ENCODE peak calls at places on chromosomes 16 and 17, in nine cellular contexts. One of them, this sample, is unnamed.

GRCh38 chr17:39972271-39972670 is 8.3 kb upstream of the PSMD3 start:
- DNase-seq in stomach: no peak
- DNase-seq in A549: no peak
- DNase-seq in Peyer's patch: no peak
- DNase-seq in IMR-90: peak
- DNase-seq in tibial nerve: no peak
- DNase-seq in heart left ventricle: no peak
- DNase-seq in transverse colon: no peak
- DNase-seq in K562: no peak
- DNase-seq in this sample: no peak

GRCh38 chr17:62216847-62217246 is 151.8 kb upstream of the MED13 start:
- DNase-seq in stomach: no peak
- DNase-seq in A549: no peak
- DNase-seq in Peyer's patch: no peak
- DNase-seq in IMR-90: no peak
- DNase-seq in tibial nerve: no peak
- DNase-seq in heart left ventricle: no peak
- DNase-seq in transverse colon: no peak
- DNase-seq in K562: no peak
- DNase-seq in this sample: no peak

GRCh38 chr17:32350662-32351418 is 883 bp downstream of the ZNF207 start:
- DNase-seq in stomach: peak
- DNase-seq in A549: peak
- DNase-seq in Peyer's patch: peak
- DNase-seq in IMR-90: peak
- DNase-seq in tibial nerve: peak
- DNase-seq in heart left ventricle: peak
- DNase-seq in transverse colon: peak
- DNase-seq in K562: no peak
- DNase-seq in this sample: no peak

GRCh38 chr16:56277040-56277439 is 85.8 kb downstream of the GNAO1 start:
- DNase-seq in stomach: no peak
- DNase-seq in A549: peak
- DNase-seq in Peyer's patch: no peak
- DNase-seq in IMR-90: no peak
- DNase-seq in tibial nerve: no peak
- DNase-seq in heart left ventricle: no peak
- DNase-seq in transverse colon: no peak
- DNase-seq in K562: no peak
- DNase-seq in this sample: peak

GRCh38 chr17:77106874-77107358 is 33.9 kb upstream of the SEC14L1 start:
- DNase-seq in stomach: no peak
- DNase-seq in A549: no peak
- DNase-seq in Peyer's patch: no peak
- DNase-seq in IMR-90: no peak
- DNase-seq in tibial nerve: no peak
- DNase-seq in heart left ventricle: no peak
- DNase-seq in transverse colon: no peak
- DNase-seq in K562: no peak
- DNase-seq in this sample: no peak

GRCh38 chr17:40564195-40564882 is 933 bp downstream of the CCR7 start:
- DNase-seq in stomach: peak
- DNase-seq in A549: no peak
- DNase-seq in Peyer's patch: peak
- DNase-seq in IMR-90: no peak
- DNase-seq in tibial nerve: no peak
- DNase-seq in heart left ventricle: no peak
- DNase-seq in transverse colon: no peak
- DNase-seq in K562: no peak
- DNase-seq in this sample: no peak

GRCh38 chr16:64416232-64417010 is 705.4 kb downstream of the CDH11 start:
- DNase-seq in stomach: no peak
- DNase-seq in A549: no peak
- DNase-seq in Peyer's patch: no peak
- DNase-seq in IMR-90: peak
- DNase-seq in tibial nerve: no peak
- DNase-seq in heart left ventricle: no peak
- DNase-seq in transverse colon: no peak
- DNase-seq in K562: no peak
- DNase-seq in this sample: no peak

GRCh38 chr17:59105852-59106462 is 723 bp downstream of the TRIM37 start:
- DNase-seq in stomach: peak
- DNase-seq in A549: peak
- DNase-seq in Peyer's patch: peak
- DNase-seq in IMR-90: peak
- DNase-seq in tibial nerve: peak
- DNase-seq in heart left ventricle: peak
- DNase-seq in transverse colon: peak
- DNase-seq in K562: no peak
- DNase-seq in this sample: peak

GRCh38 chr17:40547079-40547784 is 18.0 kb downstream of the CCR7 start:
- DNase-seq in stomach: peak
- DNase-seq in A549: no peak
- DNase-seq in Peyer's patch: peak
- DNase-seq in IMR-90: no peak
- DNase-seq in tibial nerve: no peak
- DNase-seq in heart left ventricle: no peak
- DNase-seq in transverse colon: peak
- DNase-seq in K562: no peak
- DNase-seq in this sample: peak

GRCh38 chr17:233473-233941 is 52.1 kb upstream of the DOC2B start:
- DNase-seq in stomach: peak
- DNase-seq in A549: no peak
- DNase-seq in Peyer's patch: peak
- DNase-seq in IMR-90: no peak
- DNase-seq in tibial nerve: no peak
- DNase-seq in heart left ventricle: peak
- DNase-seq in transverse colon: peak
- DNase-seq in K562: peak
- DNase-seq in this sample: no peak

GRCh38 chr17:38606646-38607611 is 1.2 kb upstream of the SRCIN1 start:
- DNase-seq in stomach: peak
- DNase-seq in A549: no peak
- DNase-seq in Peyer's patch: no peak
- DNase-seq in IMR-90: no peak
- DNase-seq in tibial nerve: no peak
- DNase-seq in heart left ventricle: peak
- DNase-seq in transverse colon: no peak
- DNase-seq in K562: no peak
- DNase-seq in this sample: no peak

GRCh38 chr17:50033316-50033715 is 22.6 kb upstream of the ITGA3 start:
- DNase-seq in stomach: peak
- DNase-seq in A549: no peak
- DNase-seq in Peyer's patch: peak
- DNase-seq in IMR-90: peak
- DNase-seq in tibial nerve: no peak
- DNase-seq in heart left ventricle: no peak
- DNase-seq in transverse colon: no peak
- DNase-seq in K562: no peak
- DNase-seq in this sample: peak

GRCh38 chr17:47649972-47650524 is 329 bp downstream of the KPNB1 start:
- DNase-seq in stomach: peak
- DNase-seq in A549: no peak
- DNase-seq in Peyer's patch: peak
- DNase-seq in IMR-90: no peak
- DNase-seq in tibial nerve: peak
- DNase-seq in heart left ventricle: no peak
- DNase-seq in transverse colon: no peak
- DNase-seq in K562: no peak
- DNase-seq in this sample: no peak

GRCh38 chr16:27289669-27290068 is 21.1 kb upstream of the NSMCE1 start:
- DNase-seq in stomach: no peak
- DNase-seq in A549: no peak
- DNase-seq in Peyer's patch: no peak
- DNase-seq in IMR-90: no peak
- DNase-seq in tibial nerve: no peak
- DNase-seq in heart left ventricle: no peak
- DNase-seq in transverse colon: no peak
- DNase-seq in K562: no peak
- DNase-seq in this sample: peak

GRCh38 chr17:7945651-7946050 is 13.6 kb downstream of the CNTROB start:
- DNase-seq in stomach: no peak
- DNase-seq in A549: no peak
- DNase-seq in Peyer's patch: no peak
- DNase-seq in IMR-90: no peak
- DNase-seq in tibial nerve: no peak
- DNase-seq in heart left ventricle: no peak
- DNase-seq in transverse colon: no peak
- DNase-seq in K562: no peak
- DNase-seq in this sample: no peak
- TF ChIP-seq CTCF in stomach: no peak
- TF ChIP-seq CTCF in A549: no peak
- TF ChIP-seq CTCF in Peyer's patch: no peak
- TF ChIP-seq CTCF in IMR-90: no peak
- TF ChIP-seq CTCF in tibial nerve: no peak
- TF ChIP-seq CTCF in heart left ventricle: no peak
- TF ChIP-seq CTCF in transverse colon: no peak
- TF ChIP-seq CTCF in K562: no peak
- TF ChIP-seq CTCF in this sample: no peak

GRCh38 chr16:86556576-86556975 is 1.5 kb upstream of the MTHFSD start:
- DNase-seq in stomach: no peak
- DNase-seq in A549: no peak
- DNase-seq in Peyer's patch: no peak
- DNase-seq in IMR-90: no peak
- DNase-seq in tibial nerve: no peak
- DNase-seq in heart left ventricle: no peak
- DNase-seq in transverse colon: no peak
- DNase-seq in K562: no peak
- DNase-seq in this sample: no peak
- H3K4me3 ChIP-seq in stomach: no peak
- H3K4me3 ChIP-seq in A549: no peak
- H3K4me3 ChIP-seq in Peyer's patch: no peak
- H3K4me3 ChIP-seq in IMR-90: no peak
- H3K4me3 ChIP-seq in tibial nerve: no peak
- H3K4me3 ChIP-seq in heart left ventricle: no peak
- H3K4me3 ChIP-seq in transverse colon: no peak
- H3K4me3 ChIP-seq in K562: no peak
- H3K4me3 ChIP-seq in this sample: no peak

GRCh38 chr16:31191697-31192428 is 10.7 kb downstream of the PYCARD start:
- DNase-seq in stomach: no peak
- DNase-seq in A549: no peak
- DNase-seq in Peyer's patch: no peak
- DNase-seq in IMR-90: no peak
- DNase-seq in tibial nerve: no peak
- DNase-seq in heart left ventricle: no peak
- DNase-seq in transverse colon: no peak
- DNase-seq in K562: no peak
- DNase-seq in this sample: no peak
- TF ChIP-seq POLR2A in stomach: no peak
- TF ChIP-seq POLR2A in A549: no peak
- TF ChIP-seq POLR2A in Peyer's patch: no peak
- TF ChIP-seq POLR2A in IMR-90: no peak
- TF ChIP-seq POLR2A in tibial nerve: no peak
- TF ChIP-seq POLR2A in heart left ventricle: no peak
- TF ChIP-seq POLR2A in transverse colon: no peak
- TF ChIP-seq POLR2A in K562: peak
- TF ChIP-seq POLR2A in this sample: no peak

DNA sequence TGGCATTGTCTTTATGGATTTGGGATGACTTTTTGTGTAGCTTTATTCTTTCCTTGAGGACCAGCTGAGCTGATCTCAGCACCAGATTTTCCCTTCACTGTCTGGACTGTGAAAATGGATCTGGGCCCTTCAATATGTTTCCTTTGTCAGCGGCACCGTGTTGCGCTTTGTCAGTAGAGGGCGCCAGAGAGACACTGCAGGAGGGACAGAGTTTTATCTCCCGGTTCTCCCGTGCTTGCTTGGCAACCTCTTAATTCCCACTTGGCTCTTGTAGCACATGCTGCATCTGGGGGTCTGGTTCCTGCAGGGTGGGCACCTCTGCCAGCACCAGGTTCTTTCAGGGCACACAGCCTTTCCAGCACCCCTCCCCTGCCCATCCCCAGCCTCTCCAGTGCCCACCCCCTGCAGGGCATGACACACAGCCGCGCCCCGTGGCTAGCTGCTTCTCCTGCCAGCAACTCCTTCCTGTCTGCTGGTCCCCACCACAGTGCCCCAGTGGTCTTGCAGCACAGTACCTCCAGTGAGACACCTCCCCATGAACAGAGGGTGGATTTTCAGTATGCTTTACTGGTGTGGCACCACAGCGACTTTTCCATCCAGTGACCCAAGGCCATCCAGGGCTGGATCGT is 19.6 kb downstream of the OR1D5 start:
- DNase-seq in stomach: no peak
- DNase-seq in A549: peak
- DNase-seq in Peyer's patch: no peak
- DNase-seq in IMR-90: no peak
- DNase-seq in tibial nerve: no peak
- DNase-seq in heart left ventricle: no peak
- DNase-seq in transverse colon: no peak
- DNase-seq in K562: peak
- DNase-seq in this sample: no peak
- TF ChIP-seq CTCF in stomach: no peak
- TF ChIP-seq CTCF in A549: no peak
- TF ChIP-seq CTCF in Peyer's patch: no peak
- TF ChIP-seq CTCF in IMR-90: no peak
- TF ChIP-seq CTCF in tibial nerve: no peak
- TF ChIP-seq CTCF in heart left ventricle: no peak
- TF ChIP-seq CTCF in transverse colon: no peak
- TF ChIP-seq CTCF in K562: peak
- TF ChIP-seq CTCF in this sample: no peak

GRCh38 chr16:20385844-20386832 is 18.4 kb downstream of the PDILT start:
- DNase-seq in stomach: peak
- DNase-seq in A549: peak
- DNase-seq in Peyer's patch: peak
- DNase-seq in IMR-90: peak
- DNase-seq in tibial nerve: peak
- DNase-seq in heart left ventricle: peak
- DNase-seq in transverse colon: peak
- DNase-seq in K562: peak
- DNase-seq in this sample: peak
- H3K4me3 ChIP-seq in stomach: peak
- H3K4me3 ChIP-seq in A549: no peak
- H3K4me3 ChIP-seq in Peyer's patch: no peak
- H3K4me3 ChIP-seq in IMR-90: no peak
- H3K4me3 ChIP-seq in tibial nerve: no peak
- H3K4me3 ChIP-seq in heart left ventricle: no peak
- H3K4me3 ChIP-seq in transverse colon: no peak
- H3K4me3 ChIP-seq in K562: no peak
- H3K4me3 ChIP-seq in this sample: no peak

DNA sequence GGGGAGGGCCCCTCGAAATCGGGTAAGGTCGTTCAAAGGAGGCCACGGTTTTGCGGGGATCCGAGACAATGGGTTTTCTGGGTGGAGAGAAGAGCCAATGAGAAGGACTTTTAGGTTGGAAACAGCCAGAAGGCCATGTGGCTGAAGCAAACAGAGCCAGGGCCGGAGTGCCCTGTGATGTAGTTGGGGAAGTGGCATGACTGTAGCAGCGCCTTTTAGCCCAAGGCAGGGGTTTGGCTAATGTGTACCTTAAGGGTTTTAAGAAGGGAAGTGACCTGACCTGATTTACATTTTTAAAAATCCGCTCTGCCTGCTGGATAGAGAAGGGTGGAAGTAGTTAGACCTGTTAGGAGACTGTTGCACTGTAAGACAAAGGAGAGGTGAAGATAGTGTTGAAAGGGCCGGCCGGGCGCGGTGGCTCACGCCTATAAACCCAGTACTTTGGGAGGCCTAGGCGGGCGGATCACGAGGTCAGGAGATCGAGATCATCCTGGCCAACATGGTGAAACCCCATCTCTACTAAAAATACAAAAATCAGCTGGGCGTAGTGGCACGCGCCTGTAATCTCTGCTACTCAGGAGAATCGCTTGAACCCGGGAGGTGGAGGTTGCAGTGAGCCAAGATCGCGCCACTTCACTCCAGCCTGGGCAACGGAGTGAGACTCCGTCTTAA is 1.0 kb downstream of the LYRM1 start:
- DNase-seq in stomach: peak
- DNase-seq in A549: peak
- DNase-seq in Peyer's patch: peak
- DNase-seq in IMR-90: peak
- DNase-seq in tibial nerve: peak
- DNase-seq in heart left ventricle: peak
- DNase-seq in transverse colon: peak
- DNase-seq in K562: no peak
- DNase-seq in this sample: peak
- TF ChIP-seq POLR2A in stomach: no peak
- TF ChIP-seq POLR2A in A549: no peak
- TF ChIP-seq POLR2A in Peyer's patch: no peak
- TF ChIP-seq POLR2A in IMR-90: peak
- TF ChIP-seq POLR2A in tibial nerve: no peak
- TF ChIP-seq POLR2A in heart left ventricle: no peak
- TF ChIP-seq POLR2A in transverse colon: no peak
- TF ChIP-seq POLR2A in K562: no peak
- TF ChIP-seq POLR2A in this sample: no peak